ENCODE peak calls at places on chromosomes 16 and 17, in five cellular contexts. C, X, G, H and U are unnamed samples.

GRCh38 chr17:8659758-8660410 is 29.4 kb upstream of the MYH10 start:
- DNase-seq in C (no peak), X (no peak), G (no peak), H (no peak), U (no peak)

GRCh38 chr17:38868095-38868967 is 1.5 kb upstream of the LASP1 start:
- DNase-seq in C (no peak), X (peak), G (peak), H (no peak), U (no peak)

GRCh38 chr16:85386467-85387170 is 226.5 kb upstream of the GSE1 start:
- DNase-seq in C (no peak), X (no peak), G (no peak), H (peak), U (no peak)

GRCh38 chr17:40974366-40974765 is 7.6 kb upstream of the KRT39 start:
- DNase-seq in C (no peak), X (no peak), G (no peak), H (no peak), U (no peak)

GRCh38 chr16:69309316-69309715 is 1.8 kb upstream of the VPS4A start:
- DNase-seq in C (no peak), X (no peak), G (no peak), H (no peak), U (no peak)

GRCh38 chr16:87648236-87648635 is 45.9 kb downstream of the JPH3 start:
- DNase-seq in C (no peak), X (no peak), G (no peak), H (no peak), U (no peak)

GRCh38 chr17:7673239-7673638 is 14.1 kb downstream of the TP53 start:
- DNase-seq in C (no peak), X (peak), G (no peak), H (no peak), U (no peak)

GRCh38 chr17:66633322-66633965 is 201.5 kb upstream of the CACNG5 start:
- DNase-seq in C (no peak), X (no peak), G (no peak), H (peak), U (no peak)

GRCh38 chr16:53457670-53458069 is 23.4 kb downstream of the RBL2 start:
- DNase-seq in C (peak), X (no peak), G (no peak), H (peak), U (peak)

GRCh38 chr16:81830845-81831600 is 51.9 kb downstream of the PLCG2 start:
- DNase-seq in C (no peak), X (no peak), G (no peak), H (no peak), U (no peak)

GRCh38 chr17:75086496-75087181 is 1.1 kb upstream of the SLC16A5 start:
- DNase-seq in C (no peak), X (no peak), G (no peak), H (no peak), U (no peak)

GRCh38 chr16:56643080-56643778 is 4.8 kb downstream of the MT1A start:
- DNase-seq in C (peak), X (peak), G (peak), H (peak), U (no peak)

GRCh38 chr17:49647256-49647585 is 30.7 kb downstream of the SPOP start:
- DNase-seq in C (no peak), X (no peak), G (no peak), H (no peak), U (no peak)
- H3K4me3 ChIP-seq in C (no peak), X (no peak), G (no peak), H (no peak), U (no peak)

GRCh38 chr17:78130080-78130438 is 512 bp upstream of the TMC8 start:
- DNase-seq in C (no peak), X (no peak), G (no peak), H (no peak), U (no peak)
- H3K4me3 ChIP-seq in C (peak), X (no peak), G (no peak), H (peak), U (peak)

DNA sequence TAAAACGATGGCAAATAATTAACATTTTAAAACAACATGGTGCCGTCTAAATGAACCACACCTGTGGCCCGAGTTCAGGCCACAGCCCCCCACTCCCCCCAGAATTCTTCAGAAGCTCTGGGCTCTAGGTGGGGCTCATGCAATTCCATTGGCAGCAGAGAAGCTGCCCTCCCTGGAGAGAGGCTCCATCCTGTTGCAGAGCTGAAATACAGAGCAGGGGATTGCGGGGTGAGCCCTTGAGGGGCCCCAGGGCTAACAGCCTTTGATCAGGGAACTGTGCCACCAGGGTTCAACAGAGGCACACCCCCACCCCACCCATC is 69.3 kb downstream of the ABR start:
- DNase-seq in C (no peak), X (no peak), G (no peak), H (no peak), U (no peak)
- H3K4me3 ChIP-seq in C (no peak), X (no peak), G (no peak), H (no peak), U (no peak)

DNA sequence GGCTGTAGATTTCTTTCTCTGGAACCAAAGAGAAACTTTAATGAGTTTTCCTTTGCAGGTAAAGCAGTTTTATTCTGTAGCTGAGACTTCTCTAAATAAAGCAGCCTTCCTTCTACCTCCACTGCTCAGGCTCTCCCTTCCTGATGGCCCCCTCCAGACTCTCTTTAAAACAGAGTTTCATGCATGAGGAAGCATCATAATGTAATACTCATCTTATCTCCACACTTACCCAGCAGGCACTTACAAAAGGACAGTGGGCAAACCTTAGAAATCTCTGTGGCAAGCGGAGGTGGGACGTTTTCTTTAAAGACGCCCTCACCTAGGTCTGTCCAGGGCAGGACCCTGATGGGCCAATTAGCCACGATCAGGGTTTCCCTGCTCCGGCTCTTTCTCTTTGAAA is 239.3 kb downstream of the CCDC182 start:
- DNase-seq in C (no peak), X (no peak), G (no peak), H (no peak), U (no peak)
- H3K4me3 ChIP-seq in C (no peak), X (no peak), G (no peak), H (no peak), U (no peak)

GRCh38 chr16:1825381-1825863 is 1.2 kb downstream of the HAGH start:
- DNase-seq in C (no peak), X (no peak), G (no peak), H (no peak), U (no peak)
- H3K4me3 ChIP-seq in C (peak), X (peak), G (peak), H (peak), U (peak)

GRCh38 chr16:80147021-80147680 is 393.6 kb upstream of the DYNLRB2 start:
- DNase-seq in C (no peak), X (no peak), G (no peak), H (no peak), U (no peak)
- H3K4me3 ChIP-seq in C (no peak), X (no peak), G (no peak), H (no peak), U (no peak)

DNA sequence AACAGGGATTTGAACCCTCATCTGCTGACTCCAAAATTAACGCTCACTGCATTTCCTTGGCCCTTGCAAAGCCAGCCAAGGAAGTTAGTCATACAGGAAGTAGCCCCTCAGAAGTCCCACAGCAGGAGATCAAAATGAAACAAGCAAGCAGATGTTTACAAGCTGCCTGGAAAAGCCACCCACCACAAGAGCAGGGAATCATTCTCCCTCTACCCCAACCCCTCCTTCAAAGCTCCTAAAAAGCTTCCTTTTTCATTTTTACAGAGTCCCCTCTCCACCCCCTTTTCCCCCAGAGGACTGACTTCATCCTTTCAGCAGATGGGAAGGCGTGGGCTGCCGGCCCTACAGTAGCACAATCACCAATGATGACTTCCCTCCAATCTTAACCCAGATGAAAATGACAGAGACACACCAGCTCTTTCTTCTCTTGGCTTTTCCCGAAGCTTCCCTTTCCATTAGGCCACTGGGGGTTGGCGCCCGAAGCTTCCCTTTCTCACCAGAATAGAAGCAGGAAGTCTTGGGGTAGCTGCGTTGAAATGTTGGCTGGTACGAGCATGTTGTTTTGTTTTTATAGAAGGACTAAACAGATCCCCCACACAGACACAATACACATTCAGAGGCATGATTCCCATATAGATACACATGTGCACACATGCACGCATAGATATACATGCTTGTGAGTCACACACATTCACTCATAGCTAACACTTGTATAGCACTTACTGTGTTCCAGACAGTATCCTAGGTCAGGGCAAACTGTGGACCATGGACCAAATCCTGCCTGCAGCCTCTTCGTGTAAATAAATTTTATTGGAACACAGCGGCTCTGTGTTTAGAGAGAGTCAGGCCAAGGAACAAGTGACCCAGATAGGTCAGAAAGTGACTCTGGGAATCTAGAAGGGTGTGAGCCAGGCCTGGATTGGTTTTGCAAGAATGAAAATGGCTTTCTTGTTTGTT is 17.4 kb downstream of the ITPRIPL2 start:
- DNase-seq in C (no peak), X (no peak), G (peak), H (peak), U (no peak)
- H3K4me3 ChIP-seq in C (no peak), X (no peak), G (no peak), H (no peak), U (peak)

GRCh38 chr17:28944343-28944742 is 7.0 kb downstream of the PHF12 start:
- DNase-seq in C (no peak), X (no peak), G (no peak), H (no peak), U (no peak)

GRCh38 chr17:28946239-28946638 is 5.1 kb downstream of the PHF12 start:
- DNase-seq in C (no peak), X (no peak), G (peak), H (no peak), U (no peak)

GRCh38 chr17:28942925-28943324 is 8.4 kb downstream of the PHF12 start:
- DNase-seq in C (no peak), X (no peak), G (no peak), H (no peak), U (no peak)

GRCh38 chr17:28947639-28948038 is 3.7 kb downstream of the PHF12 start:
- DNase-seq in C (peak), X (no peak), G (no peak), H (peak), U (no peak)

DNA sequence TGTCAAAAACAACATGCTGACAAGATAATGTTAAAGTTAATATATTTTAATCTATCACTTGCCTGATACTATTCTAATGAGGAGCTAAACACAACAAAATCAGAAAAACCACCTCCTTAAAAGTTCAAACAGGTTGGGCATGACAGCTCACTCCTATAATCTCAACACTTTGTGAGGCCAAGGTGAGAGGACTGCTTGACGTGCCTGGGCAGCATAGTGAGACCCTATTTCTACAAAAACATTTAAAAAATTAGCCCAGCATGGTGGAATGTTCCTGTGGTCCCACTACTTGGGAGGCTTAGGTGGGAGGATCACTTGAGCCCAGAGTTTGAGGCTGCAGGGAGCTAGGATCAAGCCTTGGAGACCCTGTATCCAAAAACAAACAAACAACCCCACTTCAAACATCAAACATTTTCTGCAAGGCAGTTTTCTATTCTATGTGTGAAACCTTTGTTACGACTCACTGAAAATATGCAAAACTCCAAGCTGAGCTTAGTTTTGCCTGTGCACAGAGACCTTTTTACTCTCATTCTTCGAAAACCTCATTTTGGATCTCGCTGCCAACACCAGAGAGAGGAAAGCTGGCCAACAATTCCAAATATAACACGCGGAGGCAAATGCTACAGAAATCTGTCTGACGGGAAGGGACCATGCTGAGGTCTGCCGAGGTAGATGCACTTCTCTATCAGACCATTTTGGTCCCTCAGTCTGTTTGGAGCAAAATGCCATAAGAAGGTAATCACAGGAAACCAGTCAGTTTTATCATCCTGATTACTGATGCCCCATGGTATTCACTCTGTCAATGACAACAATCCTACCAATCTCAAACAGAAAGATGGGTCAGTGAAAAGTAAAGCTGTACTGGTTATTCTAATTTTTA is 6.2 kb downstream of the PHF12 start:
- DNase-seq in C (no peak), X (no peak), G (peak), H (no peak), U (no peak)
- H3K4me3 ChIP-seq in C (no peak), X (no peak), G (no peak), H (no peak), U (peak)

GRCh38 chr17:61235001-61235820 is 164.4 kb upstream of the TBX2 start:
- DNase-seq in C (no peak), X (no peak), G (no peak), H (no peak), U (no peak)
- H3K4me3 ChIP-seq in C (no peak), X (no peak), G (no peak), H (no peak), U (no peak)

GRCh38 chr16:30353438-30354129 is 1.5 kb downstream of the CD2BP2 start:
- DNase-seq in C (no peak), X (no peak), G (no peak), H (no peak), U (no peak)
- H3K4me3 ChIP-seq in C (no peak), X (peak), G (peak), H (peak), U (peak)